ENCODE peak calls at places on chromosomes 7 and 10, in eight cellular contexts. V is K562, Q is gastrocnemius medialis, N is right lobe of liver, X is HCT116, I is upper lobe of left lung, U is HepG2, B is GM12878. O is an unnamed sample. For H3K36me3, the result is how much of the 10 kb centered on the place peaks cover.

GRCh38 chr10:114250716-114251115 is 11.7 kb downstream of the VWA2 start:
- ATAC-seq in N (peak), B (no peak), V (no peak), I (no peak), Q (no peak), U (no peak), X (no peak), O (no peak)

GRCh38 chr7:27157717-27158431 is 1.4 kb upstream of the HOXA7 start:
- ATAC-seq in B (no peak), V (no peak), U (no peak), Q (no peak), X (no peak), N (no peak), I (no peak), O (no peak)

GRCh38 chr7:41777894-41778596 is 75.2 kb upstream of the INHBA start:
- ATAC-seq in U (no peak), X (no peak), N (peak), I (peak), B (peak), Q (no peak), V (no peak), O (no peak)

GRCh38 chr10:86139066-86139657 is 227.4 kb downstream of the GRID1 start:
- ATAC-seq in Q (no peak), I (no peak), B (peak), N (no peak), X (peak), V (peak), U (peak), O (no peak)

GRCh38 chr7:134795231-134795630 is 15.8 kb downstream of the CALD1 start:
- ATAC-seq in X (no peak), Q (no peak), U (no peak), N (no peak), V (no peak), B (no peak), I (no peak), O (no peak)

GRCh38 chr10:73855413-73855812 is 18.9 kb downstream of the CAMK2G start:
- ATAC-seq in U (no peak), I (no peak), V (no peak), B (no peak), Q (no peak), X (no peak), N (no peak), O (no peak)

GRCh38 chr10:129440247-129440646 is 26.8 kb upstream of the MGMT start:
- ATAC-seq in Q (no peak), N (no peak), I (no peak), X (no peak), V (no peak), U (no peak), B (no peak), O (no peak)

GRCh38 chr7:45189151-45189970 is 31.8 kb downstream of the RAMP3 start:
- ATAC-seq in U (no peak), N (peak), I (no peak), B (no peak), X (no peak), Q (no peak), V (no peak), O (no peak)

GRCh38 chr10:26737730-26738129 is 40.2 kb downstream of the PDSS1 start:
- ATAC-seq in V (no peak), Q (no peak), N (peak), B (peak), X (no peak), U (no peak), I (peak), O (no peak)

GRCh38 chr7:80481196-80481884 is 30.5 kb downstream of the GNAT3 start:
- ATAC-seq in U (no peak), N (no peak), X (no peak), V (no peak), B (no peak), I (no peak), Q (no peak), O (no peak)

GRCh38 chr10:73873843-73874215 is 526 bp downstream of the CAMK2G start:
- ATAC-seq in V (peak), Q (no peak), X (peak), I (peak), U (no peak), B (no peak), N (no peak), O (peak)

GRCh38 chr10:43384252-43385221 is 13.1 kb downstream of the FXYD4 start:
- ATAC-seq in X (peak), V (peak), U (peak), N (peak), I (peak), B (peak), Q (no peak), O (no peak)

GRCh38 chr7:140229101-140229525 is 52.3 kb upstream of the KDM7A start:
- ATAC-seq in U (no peak), I (no peak), V (no peak), N (no peak), Q (no peak), X (no peak), B (no peak), O (no peak)

GRCh38 chr7:4641091-4641666 is 40.9 kb upstream of the FOXK1 start:
- ATAC-seq in V (no peak), I (no peak), N (no peak), X (peak), U (no peak), B (no peak), Q (no peak), O (no peak)
- H3K36me3 ChIP-seq in V (under half), I (under half), N (under half), X (under half), U (under half), B (under half), Q (under half), O (under half)

GRCh38 chr7:843230-843629 is 11.0 kb downstream of the SUN1 start:
- ATAC-seq in V (no peak), I (no peak), N (no peak), U (no peak), Q (no peak), X (no peak), B (no peak), O (no peak)
- TF ChIP-seq POLR2A in V (no peak), I (no peak), N (no peak), U (no peak), Q (no peak), X (no peak), B (no peak), O (no peak)

GRCh38 chr7:149459540-149460433 is 1.1 kb downstream of the ZNF777 start:
- ATAC-seq in V (peak), B (peak), I (peak), N (peak), Q (peak), U (peak), X (peak), O (peak)
- H3K27ac ChIP-seq in V (peak), B (peak), I (peak), N (no peak), Q (no peak), U (no peak), X (peak), O (peak)

GRCh38 chr10:112435013-112435619 is 11.6 kb downstream of the ZDHHC6 start:
- ATAC-seq in X (peak), V (no peak), N (peak), Q (no peak), U (no peak), I (no peak), B (peak), O (no peak)
- H3K36me3 ChIP-seq in X (half or more), V (half or more), N (under half), Q (half or more), U (under half), I (under half), B (under half), O (half or more)

GRCh38 chr10:132536964-132537712 is 449 bp upstream of the INPP5A start:
- ATAC-seq in N (peak), B (peak), U (peak), Q (peak), I (peak), X (peak), V (peak), O (peak)
- TF ChIP-seq POLR2A in N (peak), B (peak), U (peak), Q (peak), I (no peak), X (peak), V (no peak), O (peak)

GRCh38 chr7:26153823-26154783 is 2.1 kb downstream of the NFE2L3 start:
- ATAC-seq in U (no peak), V (peak), Q (no peak), X (no peak), B (peak), I (peak), N (peak), O (no peak)
- H3K27ac ChIP-seq in U (no peak), V (peak), Q (no peak), X (no peak), B (peak), I (peak), N (no peak), O (no peak)

GRCh38 chr10:68756246-68756645 is 35.2 kb downstream of the CCAR1 start:
- ATAC-seq in I (no peak), X (no peak), B (no peak), U (no peak), N (no peak), Q (no peak), V (no peak), O (no peak)

GRCh38 chr10:68759967-68760366 is 38.9 kb downstream of the CCAR1 start:
- ATAC-seq in V (no peak), B (no peak), Q (no peak), I (no peak), N (peak), U (peak), X (no peak), O (no peak)

GRCh38 chr10:68756766-68757165 is 35.7 kb downstream of the CCAR1 start:
- ATAC-seq in N (no peak), B (no peak), V (no peak), Q (no peak), X (no peak), U (no peak), I (no peak), O (no peak)

GRCh38 chr10:68759223-68759863 is 38.3 kb downstream of the CCAR1 start:
- ATAC-seq in U (peak), B (no peak), V (no peak), N (no peak), Q (no peak), X (no peak), I (no peak), O (no peak)
- H3K36me3 ChIP-seq in U (under half), B (under half), V (half or more), N (under half), Q (half or more), X (under half), I (half or more), O (half or more)

GRCh38 chr10:32379950-32380547 is 33.1 kb upstream of the EPC1 start:
- ATAC-seq in V (peak), I (no peak), N (no peak), Q (peak), U (peak), X (no peak), B (no peak), O (no peak)

GRCh38 chr10:32377458-32378370 is 30.8 kb upstream of the EPC1 start:
- ATAC-seq in V (peak), B (peak), U (no peak), Q (peak), I (peak), N (peak), X (no peak), O (no peak)

GRCh38 chr10:32379314-32379949 is 32.5 kb upstream of the EPC1 start:
- ATAC-seq in X (peak), B (peak), I (peak), U (peak), N (peak), Q (peak), V (peak), O (no peak)

GRCh38 chr10:32376780-32377179 is 29.8 kb upstream of the EPC1 start:
- ATAC-seq in X (no peak), Q (no peak), B (no peak), I (no peak), N (no peak), V (no peak), U (no peak), O (no peak)

DNA sequence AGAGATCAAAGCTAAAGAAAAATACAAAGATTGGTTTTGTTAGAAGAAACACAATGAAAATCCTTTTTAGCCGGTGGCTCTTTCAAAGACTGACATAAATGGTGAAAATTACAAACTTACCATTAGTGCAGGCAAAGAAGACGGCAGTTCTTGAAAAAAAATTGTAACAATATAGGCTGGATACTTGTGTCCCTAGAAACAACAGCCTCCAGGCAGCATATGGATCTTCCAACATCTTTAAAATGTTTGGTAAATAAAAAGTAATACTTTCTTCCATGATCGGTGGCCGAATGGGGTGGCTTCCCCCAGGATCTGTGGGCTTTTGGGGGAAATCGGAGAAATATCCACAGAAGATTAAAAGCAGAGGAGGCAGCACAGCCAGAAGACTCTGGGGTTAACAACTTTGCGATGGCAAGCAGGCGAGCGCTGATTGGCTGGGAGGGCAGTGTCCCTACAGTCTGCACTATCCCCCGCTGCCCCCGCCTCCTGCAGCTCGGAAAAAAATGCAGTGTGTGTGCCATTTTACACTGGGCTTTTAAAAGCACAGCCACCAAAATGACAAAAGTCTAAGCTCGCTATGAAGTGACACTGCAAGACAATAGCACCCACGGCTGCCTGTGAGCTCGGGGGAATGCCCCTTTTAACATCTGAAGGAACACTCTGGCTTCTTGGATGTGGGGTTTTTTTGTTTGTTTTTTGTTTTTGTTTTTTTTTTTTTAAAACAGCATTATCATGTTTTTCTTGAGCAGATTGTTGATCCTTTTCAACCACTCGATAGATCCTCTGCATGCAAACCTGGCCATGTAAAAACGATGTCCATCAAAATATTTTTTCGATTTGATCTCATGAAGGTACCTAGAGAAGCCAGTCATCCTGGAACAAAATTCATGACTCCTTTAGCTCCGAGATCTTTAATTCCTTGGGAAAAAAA is 31.7 kb upstream of the EPC1 start:
- ATAC-seq in X (peak), I (peak), N (peak), B (peak), U (peak), Q (peak), V (peak), O (peak)
- TF ChIP-seq POLR2A in X (peak), I (no peak), N (peak), B (peak), U (no peak), Q (peak), V (peak), O (peak)

DNA sequence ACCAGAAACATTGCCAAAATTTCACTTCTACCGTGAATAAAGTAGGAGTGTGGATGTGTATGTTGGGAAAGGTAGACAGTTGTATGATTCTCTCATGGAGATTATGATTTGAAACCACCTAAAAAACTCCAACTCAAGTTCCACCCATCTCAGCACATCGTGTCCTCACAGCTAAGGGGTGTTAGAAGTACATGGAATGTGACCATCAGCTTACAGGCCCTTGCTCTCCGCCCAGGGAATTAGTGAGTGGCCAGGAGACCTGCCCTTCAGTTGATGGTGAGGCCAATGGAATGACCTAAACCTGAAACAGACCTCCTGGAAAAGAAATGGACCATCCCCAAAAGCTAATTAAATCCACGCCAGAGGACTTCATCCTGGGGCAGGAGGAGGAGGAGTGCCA is 2.1 kb upstream of the WNT2 start:
- ATAC-seq in V (no peak), B (no peak), N (no peak), X (no peak), I (peak), Q (no peak), U (no peak), O (peak)
- H3K27ac ChIP-seq in V (no peak), B (no peak), N (no peak), X (no peak), I (peak), Q (no peak), U (no peak), O (peak)

DNA sequence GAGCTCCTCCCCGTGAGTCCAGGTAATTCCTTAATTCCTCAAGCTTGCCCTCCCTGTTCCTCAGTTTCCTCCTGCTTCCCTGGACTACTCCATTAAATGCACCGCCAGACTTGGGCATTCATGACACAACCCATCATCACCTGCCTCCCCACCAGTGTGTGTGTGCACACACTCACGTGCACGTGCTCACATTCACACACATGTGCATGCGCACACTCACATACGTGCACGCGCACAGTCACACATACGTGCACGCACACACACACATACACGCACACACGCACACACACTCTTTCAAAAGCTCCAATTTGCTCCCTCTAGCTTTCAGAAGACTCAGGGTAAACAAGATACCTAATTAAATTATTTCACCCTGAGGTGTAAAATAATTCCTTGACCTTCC is 216.7 kb downstream of the FAM107B start:
- ATAC-seq in X (no peak), N (no peak), Q (no peak), V (no peak), U (no peak), B (no peak), I (no peak), O (no peak)
- H3K36me3 ChIP-seq in X (under half), N (under half), Q (under half), V (under half), U (under half), B (under half), I (under half), O (under half)